ENCODE peak calls at places on chromosome 2, in ten cellular contexts. D is IMR-90, I is upper lobe of left lung, E is A549, U is HepG2, N is body of pancreas, A is heart left ventricle, J is HCT116, F is right lobe of liver, P is GM12878. G is an unnamed sample.

GRCh38 chr2:66683068-66683467 is 248.1 kb downstream of the MEIS1 start:
- ATAC-seq in N (no peak), P (no peak), E (no peak), F (no peak), D (no peak), U (no peak), I (no peak), A (no peak), J (no peak), G (no peak)

GRCh38 chr2:127526940-127527804 is 883 bp upstream of the IWS1 start:
- ATAC-seq in P (peak), I (peak), F (peak), J (peak), N (peak), D (no peak), A (no peak), U (peak), E (peak), G (peak)

GRCh38 chr2:173226899-173227692 is 127.6 kb upstream of the CDCA7 start:
- ATAC-seq in N (no peak), F (peak), E (no peak), I (no peak), P (no peak), D (no peak), U (peak), J (no peak), A (no peak), G (no peak)

GRCh38 chr2:14235667-14236066 is 396.9 kb upstream of the LRATD1 start:
- ATAC-seq in I (no peak), F (no peak), N (no peak), U (no peak), A (no peak), P (peak), E (no peak), J (no peak), D (no peak), G (no peak)

GRCh38 chr2:224937887-224938286 is 104.4 kb downstream of the DOCK10 start:
- ATAC-seq in E (no peak), I (no peak), F (no peak), J (no peak), D (no peak), P (peak), A (no peak), U (no peak), N (no peak), G (no peak)

GRCh38 chr2:15155959-15156574 is 405.1 kb downstream of the NBAS start:
- ATAC-seq in P (no peak), A (no peak), F (no peak), N (no peak), J (no peak), I (no peak), D (no peak), U (peak), E (no peak), G (no peak)

GRCh38 chr2:215136669-215137328 is 1.6 kb downstream of the ABCA12 start:
- ATAC-seq in E (no peak), J (no peak), N (no peak), D (peak), P (peak), I (no peak), A (no peak), F (no peak), U (no peak), G (no peak)

GRCh38 chr2:42045956-42046748 is 1.7 kb upstream of the PKDCC start:
- ATAC-seq in I (no peak), E (no peak), U (peak), P (peak), N (no peak), F (peak), A (no peak), D (no peak), J (no peak), G (no peak)

GRCh38 chr2:173056705-173057368 is 18.8 kb upstream of the MAP3K20 start:
- ATAC-seq in J (no peak), A (peak), F (no peak), U (no peak), N (no peak), E (no peak), P (no peak), I (peak), D (no peak), G (no peak)

GRCh38 chr2:196598412-196598811 is 41.1 kb upstream of the CCDC150 start:
- ATAC-seq in J (no peak), U (no peak), F (no peak), A (no peak), E (no peak), P (no peak), D (no peak), N (no peak), I (no peak), G (no peak)

GRCh38 chr2:159432610-159433009 is 146.1 kb upstream of the WDSUB1 start:
- ATAC-seq in E (no peak), D (no peak), N (no peak), U (no peak), F (no peak), I (no peak), A (no peak), J (no peak), P (no peak), G (no peak)

GRCh38 chr2:134372611-134373131 is 118.8 kb downstream of the MGAT5 start:
- ATAC-seq in A (peak), U (no peak), N (no peak), F (no peak), P (no peak), I (peak), J (no peak), D (peak), E (no peak), G (peak)

GRCh38 chr2:54634012-54634411 is 89.5 kb upstream of the EML6 start:
- ATAC-seq in F (no peak), A (no peak), D (no peak), U (no peak), N (no peak), J (no peak), E (no peak), I (no peak), P (peak), G (no peak)

GRCh38 chr2:54635554-54636152 is 87.8 kb upstream of the EML6 start:
- ATAC-seq in I (no peak), U (no peak), E (no peak), A (no peak), J (no peak), D (peak), F (no peak), N (peak), P (no peak), G (no peak)

GRCh38 chr2:54632733-54633692 is 90.4 kb upstream of the EML6 start:
- ATAC-seq in J (no peak), N (no peak), D (peak), F (peak), A (no peak), E (peak), U (no peak), P (no peak), I (peak), G (no peak)

GRCh38 chr2:54636425-54637139 is 86.9 kb upstream of the EML6 start:
- ATAC-seq in N (no peak), I (no peak), D (no peak), J (no peak), P (no peak), E (no peak), A (no peak), F (no peak), U (no peak), G (no peak)

GRCh38 chr2:54634564-54635511 is 88.6 kb upstream of the EML6 start:
- ATAC-seq in N (no peak), F (peak), E (peak), A (peak), U (peak), J (no peak), I (peak), D (peak), P (peak), G (peak)
- TF ChIP-seq POLR2A in N (no peak), F (no peak), E (no peak), A (no peak), U (peak), J (no peak), I (no peak), D (no peak), P (peak), G (no peak)

GRCh38 chr2:212926948-212927347 is 224.5 kb downstream of the IKZF2 start:
- ATAC-seq in D (no peak), J (no peak), N (no peak), P (no peak), E (no peak), A (no peak), U (no peak), F (no peak), I (no peak), G (no peak)
- TF ChIP-seq CTCF in D (no peak), J (no peak), N (no peak), P (no peak), E (no peak), A (no peak), U (no peak), F (no peak), I (no peak), G (no peak)

GRCh38 chr2:132790232-132790755 is 120.3 kb upstream of the LYPD1 start:
- ATAC-seq in N (no peak), F (no peak), P (no peak), I (no peak), D (no peak), A (no peak), J (no peak), E (no peak), U (no peak), G (no peak)
- TF ChIP-seq POLR2A in N (no peak), F (no peak), P (no peak), I (no peak), D (no peak), A (no peak), J (no peak), E (no peak), U (no peak), G (no peak)

GRCh38 chr2:113963965-113964364 is 74.1 kb downstream of the ACTR3 start:
- ATAC-seq in A (no peak), D (no peak), E (no peak), F (no peak), P (no peak), J (no peak), I (no peak), U (no peak), N (no peak), G (no peak)
- TF ChIP-seq CTCF in A (no peak), D (peak), E (peak), F (no peak), P (no peak), J (no peak), I (no peak), U (no peak), N (no peak), G (no peak)